ENCODE peak calls at places on chromosomes 11 and 22, in six cellular contexts. O is pancreas, S is HFFc6, E is BE2C, W is GM10248, X is thoracic aorta. Q is an unnamed sample.
A peak's percentile ranks its signal among the peaks of the same experiment; 100 is the strongest.

GRCh38 chr11:12077535-12078280 is 32.7 kb upstream of the MICAL2 start:
- DNase-seq in O (no peak), S (no peak), E (no peak), W (no peak), X (no peak), Q (no peak)

GRCh38 chr11:30876228-30876627 is 290.1 kb upstream of the MPPED2 start:
- DNase-seq in O (no peak), S (no peak), E (no peak), W (no peak), X (no peak), Q (no peak)

GRCh38 chr22:42399315-42400271 is 32.6 kb downstream of the NFAM1 start:
- DNase-seq in O (no peak), S (no peak), E (peak; percentile 91), W (no peak), X (no peak), Q (peak; percentile 33)

GRCh38 chr22:27267145-27267544 is 534.4 kb downstream of the MN1 start:
- DNase-seq in O (no peak), S (no peak), E (no peak), W (no peak), X (no peak), Q (no peak)

GRCh38 chr11:111834432-111835163 is 36.8 kb downstream of the ALG9 start:
- DNase-seq in O (no peak), S (no peak), E (no peak), W (no peak), X (no peak), Q (no peak)

GRCh38 chr11:125724125-125724524 is 22.0 kb upstream of the PATE1 start:
- DNase-seq in O (no peak), S (peak; percentile 15), E (no peak), W (no peak), X (no peak), Q (no peak)

GRCh38 chr11:128757235-128757711 is 63.4 kb downstream of the FLI1 start:
- DNase-seq in O (no peak), S (peak; percentile 31), E (no peak), W (peak; percentile 82), X (no peak), Q (peak; percentile 32)

GRCh38 chr11:128054323-128054910 is 532.9 kb downstream of the ETS1 start:
- DNase-seq in O (no peak), S (peak; percentile 29), E (no peak), W (no peak), X (no peak), Q (peak; percentile 67)

GRCh38 chr11:102727890-102728289 is 3.1 kb upstream of the MMP8 start:
- DNase-seq in O (no peak), S (peak; percentile 48), E (no peak), W (no peak), X (no peak), Q (no peak)

GRCh38 chr11:10886652-10887250 is 28.9 kb upstream of the ZBED5 start:
- DNase-seq in O (no peak), S (no peak), E (peak; percentile 16), W (no peak), X (no peak), Q (no peak)

GRCh38 chr11:266676-267439 is 11.3 kb upstream of the NLRP6 start:
- DNase-seq in O (no peak), S (no peak), E (no peak), W (no peak), X (no peak), Q (no peak)

GRCh38 chr22:39839198-39839597 is 54.4 kb downstream of the ENTHD1 start:
- DNase-seq in O (no peak), S (no peak), E (no peak), W (no peak), X (no peak), Q (no peak)

GRCh38 chr22:25051073-25051472 is 98.6 kb downstream of the KIAA1671 start:
- DNase-seq in O (no peak), S (no peak), E (no peak), W (no peak), X (no peak), Q (no peak)
- TF ChIP-seq CTCF in O (no peak), S (peak; percentile 65), E (peak; percentile 71), W (no peak), X (no peak), Q (peak; percentile 66)

GRCh38 chr22:37781434-37782059 is 26.2 kb upstream of the GCAT start:
- DNase-seq in O (no peak), S (no peak), E (no peak), W (no peak), X (no peak), Q (no peak)
- TF ChIP-seq CTCF in O (no peak), S (peak; percentile 62), E (peak; percentile 52), W (no peak), X (no peak), Q (peak; percentile 16)

DNA sequence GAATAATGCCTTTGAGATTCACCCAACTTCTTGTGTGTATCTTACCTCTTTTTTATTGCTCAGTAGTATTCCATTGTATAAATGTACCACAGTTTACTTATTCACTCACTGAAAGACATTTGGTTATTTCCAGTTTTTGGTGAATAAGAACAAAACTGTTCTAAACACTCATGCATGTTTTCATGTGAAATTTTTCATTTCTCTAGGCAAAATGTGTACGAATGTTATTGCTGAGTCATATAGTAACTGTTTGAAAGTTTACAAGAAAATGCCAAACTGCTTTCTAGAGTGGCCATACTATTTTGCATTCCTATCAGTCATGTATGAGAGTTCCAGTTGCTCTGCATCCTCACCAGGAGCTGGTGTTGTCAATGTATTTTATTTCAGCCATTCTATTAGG is 8.8 kb upstream of the EMSY start:
- DNase-seq in O (no peak), S (peak; percentile 12), E (no peak), W (no peak), X (no peak), Q (no peak)
- TF ChIP-seq CTCF in O (no peak), S (no peak), E (no peak), W (no peak), X (no peak), Q (no peak)

GRCh38 chr22:31253949-31254348 is 38.3 kb downstream of the PIK3IP1 start:
- DNase-seq in O (peak; percentile 71), S (no peak), E (no peak), W (no peak), X (no peak), Q (no peak)
- TF ChIP-seq CTCF in O (no peak), S (no peak), E (no peak), W (no peak), X (no peak), Q (no peak)

DNA sequence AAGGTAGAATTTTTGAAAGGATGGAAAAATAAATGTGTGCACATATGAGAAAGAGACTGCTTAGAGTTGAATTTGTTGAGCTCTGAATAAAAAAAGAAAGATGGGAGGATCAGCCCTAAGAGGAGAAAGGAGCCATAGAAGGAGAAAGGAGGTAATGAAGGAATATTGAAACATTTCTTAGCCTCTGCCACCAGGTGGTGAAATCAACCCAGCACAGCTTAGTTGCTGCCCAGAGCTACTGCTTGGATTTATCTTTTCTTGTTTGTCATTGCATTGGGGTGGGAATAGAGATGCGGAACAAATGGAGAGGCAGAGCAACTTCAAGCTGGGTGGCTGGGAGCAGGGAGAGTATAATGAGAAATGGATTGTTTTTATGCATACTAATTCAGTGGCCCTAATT is 80.4 kb downstream of the SERGEF start:
- DNase-seq in O (no peak), S (no peak), E (no peak), W (no peak), X (no peak), Q (no peak)
- TF ChIP-seq CTCF in O (no peak), S (no peak), E (no peak), W (no peak), X (no peak), Q (peak; percentile 29)

GRCh38 chr22:22721681-22722309 is 77.4 kb downstream of the GGTLC2 start:
- DNase-seq in O (no peak), S (peak; percentile 64), E (no peak), W (peak; percentile 38), X (no peak), Q (no peak)

GRCh38 chr22:22716136-22716535 is 71.7 kb downstream of the GGTLC2 start:
- DNase-seq in O (no peak), S (no peak), E (no peak), W (no peak), X (no peak), Q (no peak)

GRCh38 chr22:22720724-22721261 is 76.4 kb downstream of the GGTLC2 start:
- DNase-seq in O (no peak), S (no peak), E (no peak), W (peak; percentile 76), X (no peak), Q (no peak)

GRCh38 chr22:22717723-22718122 is 73.3 kb downstream of the GGTLC2 start:
- DNase-seq in O (no peak), S (no peak), E (no peak), W (no peak), X (no peak), Q (no peak)

DNA sequence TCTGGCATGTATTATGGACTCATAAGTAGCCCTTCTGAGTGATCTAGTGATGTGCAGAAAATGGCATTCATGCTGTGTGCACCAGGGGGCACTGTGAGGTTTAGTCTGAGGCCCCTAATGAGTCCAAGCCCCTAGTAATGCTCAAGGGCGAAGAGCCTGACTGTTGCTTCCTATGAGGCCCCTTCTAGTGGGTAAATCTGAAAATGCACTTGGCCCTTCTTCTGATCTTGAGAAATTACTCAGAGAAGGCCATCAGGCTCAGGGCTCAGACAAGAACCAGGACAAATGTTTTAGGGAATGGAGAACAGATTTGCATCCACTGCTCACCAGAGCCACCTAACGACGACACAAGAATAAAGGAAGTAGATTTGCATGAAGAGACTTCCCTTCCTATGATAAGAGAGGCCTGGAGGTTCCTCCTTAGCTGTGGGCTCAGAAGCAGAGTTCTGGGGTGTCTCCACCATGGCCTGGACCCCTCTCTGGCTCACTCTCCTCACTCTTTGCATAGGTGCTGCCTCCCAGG is 75.8 kb downstream of the GGTLC2 start:
- DNase-seq in O (no peak), S (peak; percentile 11), E (peak; percentile 56), W (peak; percentile 72), X (no peak), Q (peak; percentile 65)
- TF ChIP-seq CTCF in O (no peak), S (peak; percentile 79), E (peak; percentile 83), W (peak; percentile 71), X (no peak), Q (peak; percentile 75)

DNA sequence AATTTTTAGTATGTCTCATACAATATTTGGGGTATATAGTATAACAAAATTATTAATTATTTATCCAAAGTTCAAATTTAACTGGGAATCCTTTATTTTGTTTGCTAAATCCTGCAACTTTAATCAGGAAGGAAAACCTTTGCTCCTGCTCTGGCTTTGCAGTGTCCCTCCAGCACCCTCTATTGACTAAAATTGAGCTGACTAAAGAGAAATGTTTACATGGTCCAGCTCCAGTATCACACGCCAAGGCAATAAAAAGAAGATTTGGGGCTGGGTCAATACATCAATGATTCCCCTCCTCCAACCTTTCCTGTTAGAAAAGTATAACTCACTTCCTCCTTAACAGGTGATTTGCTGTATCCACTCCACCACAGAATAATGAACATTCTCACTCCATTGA is 153.0 kb upstream of the LRRC4C start:
- DNase-seq in O (no peak), S (no peak), E (no peak), W (no peak), X (no peak), Q (no peak)
- TF ChIP-seq CTCF in O (no peak), S (no peak), E (peak; percentile 35), W (no peak), X (no peak), Q (peak; percentile 14)

GRCh38 chr22:50456466-50457234 is 18.2 kb downstream of the SBF1 start:
- DNase-seq in O (no peak), S (no peak), E (no peak), W (no peak), X (no peak), Q (no peak)
- TF ChIP-seq CTCF in O (no peak), S (peak; percentile 44), E (peak; percentile 33), W (peak; percentile 25), X (no peak), Q (peak; percentile 61)

Q was measured in DND-41.